ENCODE peak calls at places on chromosomes 3 and 15, in four cellular contexts. One of them, this sample, is unnamed.
A peak's percentile ranks its signal among the peaks of the same experiment; 100 is the strongest.

GRCh38 chr3:195896361-195897080 is 11.8 kb downstream of the TNK2 start:
- DNase-seq in mammary epithelial cell: no peak
- DNase-seq in amniotic epithelial cell: peak; percentile 65
- DNase-seq in osteoblast: peak; percentile 93
- DNase-seq in this sample: no peak

GRCh38 chr15:34855397-34855796 is 60.0 kb upstream of the ACTC1 start:
- DNase-seq in mammary epithelial cell: peak; percentile 56
- DNase-seq in osteoblast: no peak
- DNase-seq in amniotic epithelial cell: peak; percentile 74
- DNase-seq in this sample: no peak

GRCh38 chr15:40242671-40243070 is 3.8 kb downstream of the PAK6 start:
- DNase-seq in osteoblast: peak; percentile 59
- DNase-seq in amniotic epithelial cell: no peak
- DNase-seq in mammary epithelial cell: no peak
- DNase-seq in this sample: no peak

GRCh38 chr15:64883997-64884511 is 27.6 kb upstream of the ANKDD1A start:
- DNase-seq in amniotic epithelial cell: peak; percentile 94
- DNase-seq in osteoblast: peak; percentile 97
- DNase-seq in mammary epithelial cell: peak; percentile 92
- DNase-seq in this sample: peak; percentile 41

GRCh38 chr3:57094606-57095005 is 34.1 kb downstream of the SPATA12 start:
- DNase-seq in amniotic epithelial cell: no peak
- DNase-seq in mammary epithelial cell: no peak
- DNase-seq in osteoblast: peak; percentile 83
- DNase-seq in this sample: no peak

GRCh38 chr15:75202251-75203016 is 752 bp downstream of the C15orf39 start:
- DNase-seq in osteoblast: peak; percentile 98
- DNase-seq in amniotic epithelial cell: peak; percentile 49
- DNase-seq in mammary epithelial cell: peak; percentile 68
- DNase-seq in this sample: peak; percentile 63

GRCh38 chr3:139561959-139562676 is 22.6 kb upstream of the RBP1 start:
- DNase-seq in amniotic epithelial cell: peak; percentile 12
- DNase-seq in mammary epithelial cell: peak; percentile 45
- DNase-seq in osteoblast: no peak
- DNase-seq in this sample: no peak

GRCh38 chr3:151918253-151919029 is 45.0 kb downstream of the SUCNR1 start:
- DNase-seq in mammary epithelial cell: peak; percentile 26
- DNase-seq in amniotic epithelial cell: peak; percentile 68
- DNase-seq in osteoblast: peak; percentile 38
- DNase-seq in this sample: no peak

GRCh38 chr15:101128191-101128590 is 123.7 kb downstream of the CHSY1 start:
- DNase-seq in mammary epithelial cell: peak; percentile 80
- DNase-seq in osteoblast: peak; percentile 84
- DNase-seq in amniotic epithelial cell: peak; percentile 95
- DNase-seq in this sample: no peak

GRCh38 chr3:10334461-10334860 is 13.5 kb upstream of the SEC13 start:
- DNase-seq in amniotic epithelial cell: peak; percentile 32
- DNase-seq in mammary epithelial cell: no peak
- DNase-seq in osteoblast: peak; percentile 95
- DNase-seq in this sample: no peak

GRCh38 chr3:53166781-53167291 is 5.8 kb downstream of the PRKCD start:
- DNase-seq in amniotic epithelial cell: peak; percentile 62
- DNase-seq in osteoblast: peak; percentile 99
- DNase-seq in mammary epithelial cell: peak; percentile 26
- DNase-seq in this sample: peak; percentile 33